ENCODE peak calls at places on chromosomes 2 and 18, in ten cellular contexts. One of them, this sample, is unnamed.

GRCh38 chr2:22110244-22110651 is 986.5 kb downstream of the TDRD15 start:
- DNase-seq in B cell: no peak
- DNase-seq in spleen: no peak
- DNase-seq in MCF 10A: no peak
- DNase-seq in vagina: no peak
- DNase-seq in bronchial epithelial cell: no peak
- DNase-seq in progenitor cell of endocrine pancreas: no peak
- DNase-seq in GM13976: no peak
- DNase-seq in HFFc6: no peak
- DNase-seq in kidney: no peak
- DNase-seq in this sample: no peak

GRCh38 chr2:123073371-123073770 is 951.7 kb upstream of the CNTNAP5 start:
- DNase-seq in B cell: no peak
- DNase-seq in spleen: no peak
- DNase-seq in MCF 10A: peak
- DNase-seq in vagina: no peak
- DNase-seq in bronchial epithelial cell: peak
- DNase-seq in progenitor cell of endocrine pancreas: no peak
- DNase-seq in GM13976: no peak
- DNase-seq in HFFc6: no peak
- DNase-seq in kidney: no peak
- DNase-seq in this sample: no peak

GRCh38 chr18:8005870-8006269 is 438.8 kb downstream of the PTPRM start:
- DNase-seq in B cell: no peak
- DNase-seq in spleen: no peak
- DNase-seq in MCF 10A: no peak
- DNase-seq in vagina: no peak
- DNase-seq in bronchial epithelial cell: no peak
- DNase-seq in progenitor cell of endocrine pancreas: no peak
- DNase-seq in GM13976: no peak
- DNase-seq in HFFc6: no peak
- DNase-seq in kidney: no peak
- DNase-seq in this sample: no peak

GRCh38 chr2:240893363-240893828 is 2.6 kb downstream of the MAB21L4 start:
- DNase-seq in B cell: no peak
- DNase-seq in spleen: no peak
- DNase-seq in MCF 10A: peak
- DNase-seq in vagina: no peak
- DNase-seq in bronchial epithelial cell: peak
- DNase-seq in progenitor cell of endocrine pancreas: no peak
- DNase-seq in GM13976: no peak
- DNase-seq in HFFc6: no peak
- DNase-seq in kidney: peak
- DNase-seq in this sample: peak

GRCh38 chr2:184113691-184114403 is 484.5 kb upstream of the ZNF804A start:
- DNase-seq in B cell: no peak
- DNase-seq in spleen: no peak
- DNase-seq in MCF 10A: peak
- DNase-seq in vagina: no peak
- DNase-seq in bronchial epithelial cell: peak
- DNase-seq in progenitor cell of endocrine pancreas: no peak
- DNase-seq in GM13976: no peak
- DNase-seq in HFFc6: no peak
- DNase-seq in kidney: no peak
- DNase-seq in this sample: no peak

GRCh38 chr18:54849683-54850082 is 21.4 kb downstream of the RAB27B start:
- DNase-seq in B cell: no peak
- DNase-seq in spleen: no peak
- DNase-seq in MCF 10A: no peak
- DNase-seq in vagina: no peak
- DNase-seq in bronchial epithelial cell: no peak
- DNase-seq in progenitor cell of endocrine pancreas: no peak
- DNase-seq in GM13976: no peak
- DNase-seq in HFFc6: no peak
- DNase-seq in kidney: no peak
- DNase-seq in this sample: no peak

GRCh38 chr2:10279946-10280463 is 22.7 kb upstream of the HPCAL1 start:
- DNase-seq in B cell: no peak
- DNase-seq in spleen: peak
- DNase-seq in MCF 10A: no peak
- DNase-seq in vagina: no peak
- DNase-seq in bronchial epithelial cell: no peak
- DNase-seq in progenitor cell of endocrine pancreas: no peak
- DNase-seq in GM13976: no peak
- DNase-seq in HFFc6: no peak
- DNase-seq in kidney: peak
- DNase-seq in this sample: no peak

GRCh38 chr2:218559021-218559420 is 9.1 kb downstream of the USP37 start:
- DNase-seq in B cell: no peak
- DNase-seq in spleen: no peak
- DNase-seq in MCF 10A: no peak
- DNase-seq in vagina: no peak
- DNase-seq in bronchial epithelial cell: no peak
- DNase-seq in progenitor cell of endocrine pancreas: no peak
- DNase-seq in GM13976: no peak
- DNase-seq in HFFc6: no peak
- DNase-seq in kidney: no peak
- DNase-seq in this sample: no peak

GRCh38 chr2:233307565-233307964 is at the start of gene SAG:
- DNase-seq in B cell: no peak
- DNase-seq in spleen: no peak
- DNase-seq in MCF 10A: no peak
- DNase-seq in vagina: no peak
- DNase-seq in bronchial epithelial cell: no peak
- DNase-seq in progenitor cell of endocrine pancreas: no peak
- DNase-seq in GM13976: no peak
- DNase-seq in HFFc6: no peak
- DNase-seq in kidney: peak
- DNase-seq in this sample: no peak

GRCh38 chr18:59961086-59961485 is 61.3 kb downstream of the PMAIP1 start:
- DNase-seq in B cell: peak
- DNase-seq in spleen: no peak
- DNase-seq in MCF 10A: no peak
- DNase-seq in vagina: no peak
- DNase-seq in bronchial epithelial cell: peak
- DNase-seq in progenitor cell of endocrine pancreas: no peak
- DNase-seq in GM13976: peak
- DNase-seq in HFFc6: no peak
- DNase-seq in kidney: no peak
- DNase-seq in this sample: no peak

GRCh38 chr2:120317916-120318315 is 28.0 kb upstream of the INHBB start:
- DNase-seq in B cell: no peak
- DNase-seq in spleen: peak
- DNase-seq in MCF 10A: no peak
- DNase-seq in vagina: no peak
- DNase-seq in bronchial epithelial cell: no peak
- DNase-seq in progenitor cell of endocrine pancreas: no peak
- DNase-seq in GM13976: no peak
- DNase-seq in HFFc6: no peak
- DNase-seq in kidney: no peak
- DNase-seq in this sample: no peak

GRCh38 chr18:70047931-70048603 is 100.4 kb upstream of the CD226 start:
- DNase-seq in B cell: no peak
- DNase-seq in spleen: no peak
- DNase-seq in MCF 10A: peak
- DNase-seq in vagina: no peak
- DNase-seq in bronchial epithelial cell: peak
- DNase-seq in progenitor cell of endocrine pancreas: no peak
- DNase-seq in GM13976: no peak
- DNase-seq in HFFc6: peak
- DNase-seq in kidney: no peak
- DNase-seq in this sample: no peak

GRCh38 chr2:233063269-233063975 is 3.3 kb downstream of the INPP5D start:
- DNase-seq in B cell: peak
- DNase-seq in spleen: peak
- DNase-seq in MCF 10A: no peak
- DNase-seq in vagina: peak
- DNase-seq in bronchial epithelial cell: no peak
- DNase-seq in progenitor cell of endocrine pancreas: no peak
- DNase-seq in GM13976: peak
- DNase-seq in HFFc6: no peak
- DNase-seq in kidney: no peak
- DNase-seq in this sample: peak

GRCh38 chr2:8922431-8922830 is 81.1 kb downstream of the MBOAT2 start:
- DNase-seq in B cell: no peak
- DNase-seq in spleen: no peak
- DNase-seq in MCF 10A: no peak
- DNase-seq in vagina: no peak
- DNase-seq in bronchial epithelial cell: no peak
- DNase-seq in progenitor cell of endocrine pancreas: no peak
- DNase-seq in GM13976: no peak
- DNase-seq in HFFc6: no peak
- DNase-seq in kidney: no peak
- DNase-seq in this sample: no peak

GRCh38 chr2:181404472-181404871 is 52.7 kb upstream of the ITGA4 start:
- DNase-seq in B cell: no peak
- DNase-seq in spleen: no peak
- DNase-seq in MCF 10A: no peak
- DNase-seq in vagina: no peak
- DNase-seq in bronchial epithelial cell: no peak
- DNase-seq in progenitor cell of endocrine pancreas: no peak
- DNase-seq in GM13976: no peak
- DNase-seq in HFFc6: no peak
- DNase-seq in kidney: no peak
- DNase-seq in this sample: no peak

GRCh38 chr2:119645173-119645846 is 33.7 kb upstream of the TMEM177 start:
- DNase-seq in B cell: no peak
- DNase-seq in spleen: no peak
- DNase-seq in MCF 10A: no peak
- DNase-seq in vagina: no peak
- DNase-seq in bronchial epithelial cell: peak
- DNase-seq in progenitor cell of endocrine pancreas: no peak
- DNase-seq in GM13976: no peak
- DNase-seq in HFFc6: peak
- DNase-seq in kidney: no peak
- DNase-seq in this sample: no peak

GRCh38 chr2:29050591-29050990 is 23.7 kb downstream of the PCARE start:
- DNase-seq in B cell: no peak
- DNase-seq in spleen: no peak
- DNase-seq in MCF 10A: no peak
- DNase-seq in vagina: no peak
- DNase-seq in bronchial epithelial cell: no peak
- DNase-seq in progenitor cell of endocrine pancreas: no peak
- DNase-seq in GM13976: no peak
- DNase-seq in HFFc6: no peak
- DNase-seq in kidney: no peak
- DNase-seq in this sample: no peak

GRCh38 chr2:240672701-240673190 is 9.9 kb downstream of the AQP12B start:
- DNase-seq in B cell: no peak
- DNase-seq in spleen: no peak
- DNase-seq in MCF 10A: no peak
- DNase-seq in vagina: no peak
- DNase-seq in bronchial epithelial cell: no peak
- DNase-seq in progenitor cell of endocrine pancreas: no peak
- DNase-seq in GM13976: no peak
- DNase-seq in HFFc6: no peak
- DNase-seq in kidney: no peak
- DNase-seq in this sample: no peak

GRCh38 chr2:208042041-208042440 is 16.7 kb upstream of the PLEKHM3 start:
- DNase-seq in B cell: no peak
- DNase-seq in spleen: no peak
- DNase-seq in MCF 10A: no peak
- DNase-seq in vagina: no peak
- DNase-seq in bronchial epithelial cell: peak
- DNase-seq in progenitor cell of endocrine pancreas: no peak
- DNase-seq in GM13976: no peak
- DNase-seq in HFFc6: peak
- DNase-seq in kidney: no peak
- DNase-seq in this sample: no peak

DNA sequence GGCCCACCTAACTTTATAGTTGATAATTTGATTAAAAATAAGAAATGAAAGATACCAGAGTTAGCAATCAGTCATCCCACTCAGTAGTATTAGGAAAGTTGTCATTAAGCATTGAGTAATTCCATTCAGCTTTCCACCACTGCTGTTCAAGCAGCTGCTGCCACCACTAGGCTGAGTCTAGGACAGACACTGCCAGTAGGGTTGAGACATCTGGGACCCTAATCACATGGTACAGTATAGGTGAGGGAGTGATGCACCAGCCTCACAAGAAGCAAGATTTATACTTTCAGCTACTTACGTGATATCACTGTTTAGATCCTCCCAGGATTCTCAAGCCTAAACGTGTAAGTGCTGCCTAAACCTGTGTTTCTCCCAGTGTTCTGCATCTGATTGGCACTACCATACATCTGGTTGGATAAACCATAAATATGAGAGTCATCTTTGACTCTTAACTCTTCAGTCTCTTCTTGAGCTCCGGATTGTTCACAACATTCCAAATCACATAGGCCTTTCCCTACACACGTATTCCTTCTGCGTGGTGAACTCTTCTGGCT is 3.2 kb downstream of the UBXN4 start:
- DNase-seq in B cell: peak
- DNase-seq in spleen: peak
- DNase-seq in MCF 10A: peak
- DNase-seq in vagina: no peak
- DNase-seq in bronchial epithelial cell: peak
- DNase-seq in progenitor cell of endocrine pancreas: no peak
- DNase-seq in GM13976: peak
- DNase-seq in HFFc6: peak
- DNase-seq in kidney: no peak
- DNase-seq in this sample: peak
- TF ChIP-seq CTCF in B cell: no peak
- TF ChIP-seq CTCF in spleen: no peak
- TF ChIP-seq CTCF in MCF 10A: no peak
- TF ChIP-seq CTCF in vagina: no peak
- TF ChIP-seq CTCF in bronchial epithelial cell: peak
- TF ChIP-seq CTCF in progenitor cell of endocrine pancreas: peak
- TF ChIP-seq CTCF in GM13976: peak
- TF ChIP-seq CTCF in HFFc6: peak
- TF ChIP-seq CTCF in kidney: no peak
- TF ChIP-seq CTCF in this sample: no peak

GRCh38 chr2:7357993-7358392 is 440.8 kb downstream of the RNF144A start:
- DNase-seq in B cell: no peak
- DNase-seq in spleen: no peak
- DNase-seq in MCF 10A: no peak
- DNase-seq in vagina: no peak
- DNase-seq in bronchial epithelial cell: no peak
- DNase-seq in progenitor cell of endocrine pancreas: no peak
- DNase-seq in GM13976: no peak
- DNase-seq in HFFc6: no peak
- DNase-seq in kidney: no peak
- DNase-seq in this sample: no peak
- TF ChIP-seq CTCF in B cell: no peak
- TF ChIP-seq CTCF in spleen: no peak
- TF ChIP-seq CTCF in MCF 10A: no peak
- TF ChIP-seq CTCF in vagina: no peak
- TF ChIP-seq CTCF in bronchial epithelial cell: no peak
- TF ChIP-seq CTCF in progenitor cell of endocrine pancreas: peak
- TF ChIP-seq CTCF in GM13976: no peak
- TF ChIP-seq CTCF in HFFc6: no peak
- TF ChIP-seq CTCF in kidney: no peak
- TF ChIP-seq CTCF in this sample: no peak

GRCh38 chr2:98507461-98507860 is 62.8 kb downstream of the INPP4A start:
- DNase-seq in B cell: no peak
- DNase-seq in spleen: peak
- DNase-seq in MCF 10A: no peak
- DNase-seq in vagina: no peak
- DNase-seq in bronchial epithelial cell: no peak
- DNase-seq in progenitor cell of endocrine pancreas: no peak
- DNase-seq in GM13976: no peak
- DNase-seq in HFFc6: no peak
- DNase-seq in kidney: no peak
- DNase-seq in this sample: no peak
- TF ChIP-seq CTCF in B cell: no peak
- TF ChIP-seq CTCF in spleen: no peak
- TF ChIP-seq CTCF in MCF 10A: no peak
- TF ChIP-seq CTCF in vagina: no peak
- TF ChIP-seq CTCF in bronchial epithelial cell: no peak
- TF ChIP-seq CTCF in progenitor cell of endocrine pancreas: no peak
- TF ChIP-seq CTCF in GM13976: no peak
- TF ChIP-seq CTCF in HFFc6: no peak
- TF ChIP-seq CTCF in kidney: no peak
- TF ChIP-seq CTCF in this sample: no peak

GRCh38 chr2:160353166-160353565 is 140.4 kb downstream of the RBMS1 start:
- DNase-seq in B cell: peak
- DNase-seq in spleen: no peak
- DNase-seq in MCF 10A: peak
- DNase-seq in vagina: no peak
- DNase-seq in bronchial epithelial cell: peak
- DNase-seq in progenitor cell of endocrine pancreas: no peak
- DNase-seq in GM13976: no peak
- DNase-seq in HFFc6: no peak
- DNase-seq in kidney: no peak
- DNase-seq in this sample: peak
- TF ChIP-seq CTCF in B cell: peak
- TF ChIP-seq CTCF in spleen: peak
- TF ChIP-seq CTCF in MCF 10A: peak
- TF ChIP-seq CTCF in vagina: peak
- TF ChIP-seq CTCF in bronchial epithelial cell: peak
- TF ChIP-seq CTCF in progenitor cell of endocrine pancreas: no peak
- TF ChIP-seq CTCF in GM13976: no peak
- TF ChIP-seq CTCF in HFFc6: peak
- TF ChIP-seq CTCF in kidney: no peak
- TF ChIP-seq CTCF in this sample: peak